ENCODE peak calls at places on chromosomes 12 and 14, in five cellular contexts. One of them, this sample, is unnamed.

GRCh38 chr12:13534645-13535398 is 338.3 kb downstream of the EMP1 start:
- DNase-seq in HFF-Myc: peak
- DNase-seq in stromal cell of bone marrow: peak
- DNase-seq in upper lobe of right lung: peak
- DNase-seq in astrocyte of the cerebellum: peak
- DNase-seq in this sample: peak

GRCh38 chr12:92848740-92849139 is 80.4 kb downstream of the EEA1 start:
- DNase-seq in HFF-Myc: no peak
- DNase-seq in stromal cell of bone marrow: no peak
- DNase-seq in upper lobe of right lung: no peak
- DNase-seq in astrocyte of the cerebellum: no peak
- DNase-seq in this sample: no peak

GRCh38 chr12:65466906-65467305 is 188.4 kb downstream of the MSRB3 start:
- DNase-seq in HFF-Myc: no peak
- DNase-seq in stromal cell of bone marrow: peak
- DNase-seq in upper lobe of right lung: no peak
- DNase-seq in astrocyte of the cerebellum: no peak
- DNase-seq in this sample: no peak

GRCh38 chr12:1552978-1553471 is 41.4 kb downstream of the FBXL14 start:
- DNase-seq in HFF-Myc: peak
- DNase-seq in stromal cell of bone marrow: no peak
- DNase-seq in upper lobe of right lung: no peak
- DNase-seq in astrocyte of the cerebellum: no peak
- DNase-seq in this sample: no peak

GRCh38 chr14:61472801-61473376 is 151.5 kb downstream of the PRKCH start:
- DNase-seq in HFF-Myc: no peak
- DNase-seq in stromal cell of bone marrow: no peak
- DNase-seq in upper lobe of right lung: no peak
- DNase-seq in astrocyte of the cerebellum: no peak
- DNase-seq in this sample: no peak

GRCh38 chr14:49702725-49703124 is 9.8 kb downstream of the KLHDC1 start:
- DNase-seq in HFF-Myc: no peak
- DNase-seq in stromal cell of bone marrow: no peak
- DNase-seq in upper lobe of right lung: no peak
- DNase-seq in astrocyte of the cerebellum: peak
- DNase-seq in this sample: no peak

GRCh38 chr12:13463189-13463588 is 266.7 kb downstream of the EMP1 start:
- DNase-seq in HFF-Myc: no peak
- DNase-seq in stromal cell of bone marrow: no peak
- DNase-seq in upper lobe of right lung: no peak
- DNase-seq in astrocyte of the cerebellum: no peak
- DNase-seq in this sample: no peak

GRCh38 chr12:104407922-104408321 is 48.8 kb upstream of the CHST11 start:
- DNase-seq in HFF-Myc: no peak
- DNase-seq in stromal cell of bone marrow: no peak
- DNase-seq in upper lobe of right lung: no peak
- DNase-seq in astrocyte of the cerebellum: no peak
- DNase-seq in this sample: no peak

GRCh38 chr12:127388985-127389384 is 878.0 kb upstream of the TMEM132C start:
- DNase-seq in HFF-Myc: no peak
- DNase-seq in stromal cell of bone marrow: no peak
- DNase-seq in upper lobe of right lung: no peak
- DNase-seq in astrocyte of the cerebellum: no peak
- DNase-seq in this sample: no peak

GRCh38 chr12:9647825-9648700 is 21.4 kb upstream of the CLEC2D start:
- DNase-seq in HFF-Myc: no peak
- DNase-seq in stromal cell of bone marrow: peak
- DNase-seq in upper lobe of right lung: peak
- DNase-seq in astrocyte of the cerebellum: no peak
- DNase-seq in this sample: peak

GRCh38 chr12:54294152-54294913 is 6.5 kb downstream of the NFE2 start:
- DNase-seq in HFF-Myc: no peak
- DNase-seq in stromal cell of bone marrow: no peak
- DNase-seq in upper lobe of right lung: peak
- DNase-seq in astrocyte of the cerebellum: no peak
- DNase-seq in this sample: peak

GRCh38 chr12:69534389-69534822 is 50.9 kb upstream of the CCT2 start:
- DNase-seq in HFF-Myc: peak
- DNase-seq in stromal cell of bone marrow: peak
- DNase-seq in upper lobe of right lung: no peak
- DNase-seq in astrocyte of the cerebellum: peak
- DNase-seq in this sample: no peak

GRCh38 chr12:51307655-51308593 is 16.1 kb downstream of the BIN2 start:
- DNase-seq in HFF-Myc: no peak
- DNase-seq in stromal cell of bone marrow: peak
- DNase-seq in upper lobe of right lung: no peak
- DNase-seq in astrocyte of the cerebellum: peak
- DNase-seq in this sample: peak

GRCh38 chr14:88562831-88563686 is at the start of gene ZC3H14:
- DNase-seq in HFF-Myc: no peak
- DNase-seq in stromal cell of bone marrow: peak
- DNase-seq in upper lobe of right lung: peak
- DNase-seq in astrocyte of the cerebellum: peak
- DNase-seq in this sample: peak

GRCh38 chr12:117968084-117968789 is 553 bp downstream of the KSR2 start:
- DNase-seq in HFF-Myc: no peak
- DNase-seq in stromal cell of bone marrow: no peak
- DNase-seq in upper lobe of right lung: no peak
- DNase-seq in astrocyte of the cerebellum: no peak
- DNase-seq in this sample: no peak

This sample was measured in NCI-H460.